ENCODE peak calls at places on chromosomes 16 and 17, in six cellular contexts. X is aorta; G is left ventricle myocardium superior; O is GM04504; K is effector memory CD4-positive, alpha-beta T cell; J is upper lobe of right lung. T is an unnamed sample.

GRCh38 chr17:740240-741055 is 8.1 kb downstream of the TLCD3A start:
- DNase-seq in O (no peak), X (peak; percentile 56), J (no peak), G (no peak), K (no peak), T (no peak)

GRCh38 chr17:31424944-31425582 is 33.6 kb downstream of the RAB11FIP4 start:
- DNase-seq in G (peak; percentile 53), X (no peak), J (no peak), O (no peak), K (no peak), T (no peak)

GRCh38 chr16:31186176-31186575 is 6.2 kb downstream of the FUS start:
- DNase-seq in G (no peak), X (no peak), K (no peak), O (no peak), J (no peak), T (no peak)

GRCh38 chr17:77803726-77804125 is 154.8 kb upstream of the TNRC6C start:
- DNase-seq in O (no peak), G (no peak), K (no peak), J (no peak), X (no peak), T (no peak)

GRCh38 chr16:17375388-17376304 is 95.1 kb downstream of the XYLT1 start:
- DNase-seq in J (no peak), G (no peak), X (no peak), K (no peak), O (no peak), T (no peak)

GRCh38 chr17:58002973-58003372 is 4.1 kb downstream of the SRSF1 start:
- DNase-seq in X (no peak), K (no peak), J (no peak), O (no peak), G (no peak), T (no peak)

GRCh38 chr16:89308391-89309333 is 91.2 kb downstream of the ZNF778 start:
- DNase-seq in J (no peak), G (peak; percentile 25), K (no peak), X (no peak), O (no peak), T (peak; percentile 89)

GRCh38 chr16:30052671-30053372 is 12.7 kb upstream of the ALDOA start:
- DNase-seq in G (peak; percentile 96), J (peak; percentile 97), K (peak; percentile 76), O (peak; percentile 78), X (peak; percentile 97), T (peak; percentile 84)

GRCh38 chr17:50638851-50639767 is 4.4 kb downstream of the ABCC3 start:
- DNase-seq in J (peak; percentile 93), G (peak; percentile 88), X (peak; percentile 98), K (no peak), O (peak; percentile 95), T (no peak)

GRCh38 chr16:88461291-88462269 is 8.5 kb downstream of the ZFPM1 start:
- DNase-seq in O (no peak), J (no peak), K (no peak), G (no peak), X (no peak), T (peak; percentile 98)

GRCh38 chr17:42279776-42280630 is 3.8 kb upstream of the STAT5B start:
- DNase-seq in G (no peak), X (peak; percentile 31), O (no peak), J (no peak), K (no peak), T (no peak)

GRCh38 chr16:74862743-74863244 is 88.2 kb upstream of the FA2H start:
- DNase-seq in J (no peak), G (no peak), X (no peak), K (no peak), O (no peak), T (peak; percentile 59)

GRCh38 chr17:64092111-64092510 is 37.8 kb downstream of the ERN1 start:
- DNase-seq in G (no peak), O (no peak), X (no peak), K (no peak), J (no peak), T (no peak)

GRCh38 chr17:17774009-17774881 is 62.5 kb downstream of the SREBF1 start:
- DNase-seq in G (peak; percentile 67), O (no peak), K (no peak), J (no peak), X (peak; percentile 62), T (no peak)

GRCh38 chr16:25006504-25007055 is 8.6 kb downstream of the ARHGAP17 start:
- DNase-seq in G (no peak), K (no peak), X (no peak), O (no peak), J (no peak), T (no peak)

GRCh38 chr17:58643147-58643546 is 48.7 kb downstream of the TEX14 start:
- DNase-seq in K (no peak), X (no peak), O (peak; percentile 16), G (no peak), J (no peak), T (no peak)

GRCh38 chr17:77765292-77765691 is 193.2 kb upstream of the TNRC6C start:
- DNase-seq in G (no peak), J (no peak), K (no peak), O (no peak), X (no peak), T (no peak)

GRCh38 chr17:63516910-63517824 is 6.0 kb upstream of the KCNH6 start:
- DNase-seq in O (peak; percentile 21), K (no peak), X (no peak), J (no peak), G (no peak), T (no peak)

GRCh38 chr17:14434506-14434905 is 133.6 kb downstream of the HS3ST3B1 start:
- DNase-seq in J (no peak), G (no peak), O (no peak), K (no peak), X (no peak), T (no peak)

GRCh38 chr17:44007346-44008204 is 3.2 kb downstream of the NAGS start:
- DNase-seq in O (no peak), X (peak; percentile 71), K (no peak), G (no peak), J (no peak), T (no peak)

GRCh38 chr17:1947229-1947742 is 77.8 kb downstream of the RTN4RL1 start:
- DNase-seq in K (no peak), G (peak; percentile 83), J (no peak), X (no peak), O (no peak), T (no peak)

GRCh38 chr16:4115209-4115940 is 867 bp downstream of the ADCY9 start:
- DNase-seq in J (peak; percentile 86), G (peak; percentile 82), O (no peak), K (peak; percentile 8), X (peak; percentile 76), T (peak; percentile 57)

GRCh38 chr16:56450275-56450889 is 750 bp downstream of the NUDT21 start:
- DNase-seq in O (no peak), X (no peak), J (no peak), K (no peak), G (no peak), T (no peak)

GRCh38 chr16:77913738-77914263 is 108.5 kb upstream of the CLEC3A start:
- DNase-seq in O (no peak), X (no peak), J (no peak), K (no peak), G (no peak), T (no peak)

GRCh38 chr16:48279199-48279598 is 31.9 kb upstream of the ABCC11 start:
- DNase-seq in K (no peak), J (no peak), G (no peak), O (no peak), X (no peak), T (no peak)

GRCh38 chr17:50893183-50893993 is 27.2 kb upstream of the TOB1 start:
- DNase-seq in G (no peak), O (no peak), J (no peak), X (no peak), K (no peak), T (no peak)

GRCh38 chr17:7403043-7403901 is 625 bp downstream of the TMEM256 start:
- DNase-seq in J (peak; percentile 73), K (no peak), X (peak; percentile 74), G (peak; percentile 80), O (no peak), T (peak; percentile 75)

GRCh38 chr17:32161506-32162365 is 19.4 kb downstream of the RHOT1 start:
- DNase-seq in O (peak; percentile 71), K (no peak), X (no peak), J (no peak), G (no peak), T (no peak)